ENCODE peak calls at places on chromosomes 5 and 9, in seven cellular contexts. V is CD14-positive monocyte, C is BE2C, H is natural killer cell, Z is B cell, G is ovary, P is left ventricle myocardium inferior. M is an unnamed sample.

GRCh38 chr5:14584848-14585247 is 3.3 kb downstream of the OTULINL start:
- DNase-seq in V (no peak), C (no peak), H (no peak), Z (no peak), G (no peak), P (no peak), M (no peak)

GRCh38 chr5:148401604-148402003 is 17.8 kb downstream of the FBXO38 start:
- DNase-seq in V (no peak), C (no peak), H (no peak), Z (no peak), G (no peak), P (no peak), M (no peak)

GRCh38 chr5:134133213-134133994 is 18.9 kb downstream of the TCF7 start:
- DNase-seq in V (peak), C (peak), H (peak), Z (peak), G (no peak), P (peak), M (no peak)

GRCh38 chr9:72478993-72479392 is 42.4 kb upstream of the TMC1 start:
- DNase-seq in V (no peak), C (no peak), H (no peak), Z (no peak), G (no peak), P (no peak), M (no peak)

GRCh38 chr5:151699071-151699901 is 12.6 kb upstream of the SPARC start:
- DNase-seq in V (no peak), C (no peak), H (no peak), Z (no peak), G (peak), P (peak), M (peak)

GRCh38 chr5:6248132-6248531 is 130.2 kb downstream of the MED10 start:
- DNase-seq in V (no peak), C (no peak), H (no peak), Z (no peak), G (no peak), P (no peak), M (no peak)

GRCh38 chr5:57495688-57496087 is 13.1 kb upstream of the ACTBL2 start:
- DNase-seq in V (no peak), C (no peak), H (no peak), Z (no peak), G (no peak), P (no peak), M (no peak)

GRCh38 chr5:43638556-43638955 is 35.6 kb downstream of the NNT start:
- DNase-seq in V (no peak), C (no peak), H (no peak), Z (no peak), G (no peak), P (no peak), M (no peak)

GRCh38 chr5:116573617-116574431 is 799 bp downstream of the SEMA6A start:
- DNase-seq in V (no peak), C (peak), H (no peak), Z (no peak), G (peak), P (peak), M (peak)

GRCh38 chr9:38619556-38620447 is 594 bp downstream of the ANKRD18A start:
- DNase-seq in V (no peak), C (no peak), H (no peak), Z (no peak), G (no peak), P (no peak), M (no peak)

GRCh38 chr5:173293817-173294672 is 34.2 kb downstream of the STC2 start:
- DNase-seq in V (no peak), C (peak), H (peak), Z (peak), G (peak), P (peak), M (peak)

GRCh38 chr9:104778802-104779201 is 14.9 kb downstream of the NIPSNAP3B start:
- DNase-seq in V (no peak), C (no peak), H (no peak), Z (no peak), G (no peak), P (no peak), M (no peak)

GRCh38 chr5:3446410-3446809 is 149.2 kb upstream of the IRX1 start:
- DNase-seq in V (no peak), C (no peak), H (no peak), Z (no peak), G (no peak), P (no peak), M (no peak)

GRCh38 chr5:72337159-72337558 is 17.0 kb downstream of the PTCD2 start:
- DNase-seq in V (no peak), C (no peak), H (no peak), Z (no peak), G (no peak), P (no peak), M (no peak)

GRCh38 chr9:88236531-88237453 is 98.5 kb upstream of the SPATA31C2 start:
- DNase-seq in V (no peak), C (no peak), H (no peak), Z (no peak), G (peak), P (peak), M (no peak)

GRCh38 chr5:123665822-123666371 is 153.9 kb downstream of the CSNK1G3 start:
- DNase-seq in V (no peak), C (no peak), H (no peak), Z (no peak), G (no peak), P (no peak), M (no peak)

GRCh38 chr5:52692039-52692438 is 95.7 kb upstream of the ITGA1 start:
- DNase-seq in V (no peak), C (no peak), H (no peak), Z (no peak), G (no peak), P (no peak), M (no peak)

GRCh38 chr9:21294904-21295538 is 10.1 kb downstream of the IFNA5 start:
- DNase-seq in V (no peak), C (no peak), H (no peak), Z (no peak), G (no peak), P (no peak), M (no peak)

GRCh38 chr9:89234636-89235035 is 56.0 kb upstream of the SHC3 start:
- DNase-seq in V (no peak), C (peak), H (no peak), Z (no peak), G (no peak), P (no peak), M (no peak)

GRCh38 chr5:150239099-150239793 is 49.4 kb downstream of the SLC6A7 start:
- DNase-seq in V (no peak), C (no peak), H (no peak), Z (no peak), G (no peak), P (no peak), M (no peak)

GRCh38 chr9:76371901-76372300 is 22.3 kb downstream of the RFK start:
- DNase-seq in V (no peak), C (no peak), H (no peak), Z (no peak), G (no peak), P (no peak), M (no peak)

GRCh38 chr5:113089653-113090335 is 113.2 kb downstream of the DCP2 start:
- DNase-seq in V (no peak), C (no peak), H (no peak), Z (no peak), G (peak), P (peak), M (no peak)

GRCh38 chr5:137462816-137463520 is 36.2 kb downstream of the SPOCK1 start:
- DNase-seq in V (no peak), C (no peak), H (no peak), Z (no peak), G (no peak), P (no peak), M (no peak)

GRCh38 chr5:93790401-93790800 is 49.0 kb upstream of the POU5F2 start:
- DNase-seq in V (no peak), C (no peak), H (no peak), Z (no peak), G (no peak), P (no peak), M (no peak)

GRCh38 chr9:136174779-136175744 is 29.9 kb downstream of the LHX3 start:
- DNase-seq in V (no peak), C (peak), H (no peak), Z (no peak), G (no peak), P (no peak), M (no peak)

GRCh38 chr5:122639852-122640251 is 135.0 kb upstream of the SNX2 start:
- DNase-seq in V (no peak), C (no peak), H (no peak), Z (no peak), G (no peak), P (no peak), M (no peak)

GRCh38 chr9:111852291-111852690 is 44.3 kb upstream of the UGCG start:
- DNase-seq in V (no peak), C (no peak), H (no peak), Z (no peak), G (no peak), P (no peak), M (no peak)
- TF ChIP-seq CTCF in V (no peak), C (no peak), H (no peak), Z (no peak), G (no peak), P (no peak), M (no peak)

DNA sequence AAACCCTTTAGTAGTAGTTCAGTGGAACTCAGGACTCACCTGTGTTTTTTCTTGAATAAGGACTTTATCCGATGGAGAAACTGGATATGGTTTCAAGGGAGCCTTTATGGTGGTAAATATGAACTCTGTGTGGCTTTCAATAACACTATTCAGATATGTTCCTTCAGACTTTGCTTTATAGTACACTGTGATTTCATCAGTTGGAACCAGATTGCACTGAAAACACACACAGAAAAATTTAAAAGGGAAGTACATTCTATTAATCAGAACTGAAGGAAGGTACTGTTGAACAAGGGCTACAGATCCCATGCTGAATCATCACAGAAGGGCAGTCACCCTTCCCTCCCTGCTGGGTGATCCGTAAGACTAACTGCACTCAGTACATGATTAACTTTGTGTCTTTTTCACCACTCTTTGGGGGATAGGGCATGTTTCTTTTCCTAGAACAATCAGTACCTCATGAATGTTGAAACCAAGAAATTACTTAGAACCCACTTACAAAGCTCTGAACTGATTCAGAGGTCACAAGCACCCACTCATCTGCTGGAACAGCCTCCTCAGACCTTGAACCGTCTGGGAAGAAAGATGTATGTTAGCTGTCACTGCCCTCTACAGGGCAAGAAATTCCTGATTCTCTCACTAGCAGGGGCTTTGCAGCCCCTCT is 51.2 kb downstream of the IARS1 start:
- DNase-seq in V (no peak), C (no peak), H (no peak), Z (no peak), G (peak), P (no peak), M (no peak)
- TF ChIP-seq CTCF in V (no peak), C (peak), H (no peak), Z (no peak), G (peak), P (peak), M (peak)

DNA sequence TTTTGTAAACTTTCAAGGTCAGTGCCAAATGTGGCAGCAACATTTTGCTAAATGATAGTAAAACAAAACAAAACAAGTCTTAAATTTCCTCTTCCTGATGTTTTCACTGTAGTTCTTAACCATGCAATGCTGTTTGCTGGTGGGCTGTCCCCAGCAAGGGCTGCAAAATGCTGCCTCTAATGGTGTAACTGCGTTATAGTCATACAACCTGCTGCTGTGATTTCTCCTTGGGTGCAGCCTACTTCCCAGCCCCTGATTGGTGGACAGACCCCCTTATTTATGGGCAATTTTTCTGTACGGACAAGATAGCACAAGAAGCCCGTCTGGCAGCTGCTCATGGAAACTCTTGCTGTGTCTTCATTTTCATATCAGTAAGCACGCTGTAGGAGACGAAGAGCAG is 26.6 kb upstream of the PIP5K1B start:
- DNase-seq in V (no peak), C (peak), H (no peak), Z (no peak), G (no peak), P (no peak), M (no peak)
- TF ChIP-seq CTCF in V (no peak), C (peak), H (no peak), Z (peak), G (no peak), P (peak), M (peak)

DNA sequence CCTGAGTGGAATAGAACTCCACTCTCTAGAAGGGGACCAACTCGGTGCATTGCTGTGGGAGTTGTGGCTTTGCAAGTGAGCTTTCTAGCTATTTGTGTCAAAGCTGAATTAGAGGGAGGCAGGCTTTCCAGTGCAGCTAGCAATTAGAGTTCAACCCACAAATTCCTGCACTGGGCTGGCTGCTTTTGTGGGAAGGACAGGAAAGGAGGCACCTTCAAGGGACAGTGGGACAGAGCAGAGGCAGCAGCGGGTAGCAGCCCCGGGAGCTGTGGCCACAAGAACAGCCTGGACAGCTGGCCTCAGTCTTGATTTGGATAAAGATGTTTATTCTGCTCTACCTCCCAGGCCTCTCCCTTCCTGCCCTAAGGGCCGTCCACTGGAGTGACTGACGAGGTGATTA is 83.7 kb upstream of the SLIT3 start:
- DNase-seq in V (no peak), C (no peak), H (no peak), Z (no peak), G (no peak), P (no peak), M (no peak)
- TF ChIP-seq CTCF in V (no peak), C (no peak), H (no peak), Z (no peak), G (no peak), P (no peak), M (no peak)

DNA sequence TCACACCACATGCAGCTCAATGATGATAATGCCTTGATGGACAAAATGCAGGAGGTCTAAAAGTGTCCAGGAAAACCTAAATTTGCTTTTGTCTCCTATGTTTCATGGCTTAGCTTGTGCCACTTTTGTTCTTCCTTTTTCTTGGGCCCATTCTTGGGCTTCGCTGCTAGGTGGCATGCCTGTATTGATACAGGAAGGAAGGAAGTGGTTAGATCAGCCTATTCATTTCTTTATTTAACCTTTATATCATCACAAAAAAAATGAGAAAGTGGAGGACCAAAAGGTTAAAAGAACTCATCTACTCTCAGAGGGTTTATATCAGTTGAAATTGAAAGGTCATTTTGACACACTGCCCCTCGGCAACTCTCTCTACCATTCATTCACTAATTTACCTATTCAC is 260.2 kb downstream of the ARHGAP26 start:
- DNase-seq in V (no peak), C (no peak), H (no peak), Z (no peak), G (no peak), P (no peak), M (no peak)
- TF ChIP-seq CTCF in V (no peak), C (no peak), H (no peak), Z (no peak), G (no peak), P (no peak), M (no peak)

GRCh38 chr5:128566170-128566569 is 28.1 kb upstream of the FBN2 start:
- DNase-seq in V (no peak), C (no peak), H (no peak), Z (no peak), G (no peak), P (no peak), M (no peak)
- TF ChIP-seq CTCF in V (no peak), C (no peak), H (no peak), Z (no peak), G (no peak), P (no peak), M (no peak)

GRCh38 chr9:108855888-108856287 is at the start of gene ACTL7B:
- DNase-seq in V (no peak), C (no peak), H (no peak), Z (no peak), G (no peak), P (no peak), M (no peak)
- TF ChIP-seq CTCF in V (no peak), C (no peak), H (no peak), Z (no peak), G (no peak), P (no peak), M (no peak)

GRCh38 chr9:84238652-84239051 is 101.9 kb downstream of the SLC28A3 start:
- DNase-seq in V (no peak), C (no peak), H (no peak), Z (no peak), G (no peak), P (no peak), M (no peak)
- TF ChIP-seq CTCF in V (no peak), C (peak), H (no peak), Z (no peak), G (no peak), P (no peak), M (peak)

M was measured in type B pancreatic cell.